ENCODE peak calls at places on chromosomes 7 and 10, in five cellular contexts. One of them, this sample, is unnamed.

GRCh38 chr10:21238717-21239116 is 286.8 kb downstream of the SKIDA1 start:
- DNase-seq in T-helper 2 cell: no peak
- DNase-seq in T-helper 9 cell: no peak
- DNase-seq in H54: no peak
- DNase-seq in activated effector memory CD4-positive, alpha-beta T cell treated with Interleukin-2 at 50 U/mL for 16 hours: no peak
- DNase-seq in this sample: no peak

GRCh38 chr10:30505543-30506298 is 71.7 kb downstream of the MAP3K8 start:
- DNase-seq in T-helper 2 cell: no peak
- DNase-seq in activated effector memory CD4-positive, alpha-beta T cell treated with Interleukin-2 at 50 U/mL for 16 hours: no peak
- DNase-seq in T-helper 9 cell: no peak
- DNase-seq in H54: no peak
- DNase-seq in this sample: no peak

GRCh38 chr10:48478980-48479811 is 125.7 kb downstream of the ARHGAP22 start:
- DNase-seq in activated effector memory CD4-positive, alpha-beta T cell treated with Interleukin-2 at 50 U/mL for 16 hours: no peak
- DNase-seq in H54: no peak
- DNase-seq in T-helper 2 cell: no peak
- DNase-seq in T-helper 9 cell: no peak
- DNase-seq in this sample: no peak

GRCh38 chr10:91162050-91162494 is 58.4 kb upstream of the PCGF5 start:
- DNase-seq in T-helper 9 cell: no peak
- DNase-seq in activated effector memory CD4-positive, alpha-beta T cell treated with Interleukin-2 at 50 U/mL for 16 hours: no peak
- DNase-seq in H54: peak
- DNase-seq in T-helper 2 cell: no peak
- DNase-seq in this sample: peak

GRCh38 chr10:97180986-97181385 is 4.8 kb downstream of the SLIT1 start:
- DNase-seq in H54: no peak
- DNase-seq in T-helper 9 cell: no peak
- DNase-seq in T-helper 2 cell: no peak
- DNase-seq in activated effector memory CD4-positive, alpha-beta T cell treated with Interleukin-2 at 50 U/mL for 16 hours: no peak
- DNase-seq in this sample: no peak

GRCh38 chr7:22948770-22949169 is 65.2 kb downstream of the HYCC1 start:
- DNase-seq in T-helper 2 cell: no peak
- DNase-seq in T-helper 9 cell: no peak
- DNase-seq in H54: no peak
- DNase-seq in activated effector memory CD4-positive, alpha-beta T cell treated with Interleukin-2 at 50 U/mL for 16 hours: no peak
- DNase-seq in this sample: no peak

GRCh38 chr10:36325815-36326214 is 683.7 kb upstream of the FZD8 start:
- DNase-seq in activated effector memory CD4-positive, alpha-beta T cell treated with Interleukin-2 at 50 U/mL for 16 hours: no peak
- DNase-seq in H54: no peak
- DNase-seq in T-helper 9 cell: no peak
- DNase-seq in T-helper 2 cell: no peak
- DNase-seq in this sample: no peak

GRCh38 chr7:115782716-115783460 is 247.7 kb downstream of the TFEC start:
- DNase-seq in activated effector memory CD4-positive, alpha-beta T cell treated with Interleukin-2 at 50 U/mL for 16 hours: no peak
- DNase-seq in T-helper 2 cell: no peak
- DNase-seq in T-helper 9 cell: no peak
- DNase-seq in H54: no peak
- DNase-seq in this sample: no peak

GRCh38 chr10:14571866-14572507 is 202.7 kb downstream of the FAM107B start:
- DNase-seq in H54: no peak
- DNase-seq in T-helper 9 cell: peak
- DNase-seq in activated effector memory CD4-positive, alpha-beta T cell treated with Interleukin-2 at 50 U/mL for 16 hours: peak
- DNase-seq in T-helper 2 cell: no peak
- DNase-seq in this sample: no peak

GRCh38 chr7:79317728-79318127 is 135.7 kb downstream of the MAGI2 start:
- DNase-seq in T-helper 9 cell: no peak
- DNase-seq in T-helper 2 cell: no peak
- DNase-seq in activated effector memory CD4-positive, alpha-beta T cell treated with Interleukin-2 at 50 U/mL for 16 hours: no peak
- DNase-seq in H54: peak
- DNase-seq in this sample: peak

GRCh38 chr7:15326044-15326644 is 235.7 kb downstream of the AGMO start:
- DNase-seq in T-helper 9 cell: no peak
- DNase-seq in H54: no peak
- DNase-seq in T-helper 2 cell: no peak
- DNase-seq in activated effector memory CD4-positive, alpha-beta T cell treated with Interleukin-2 at 50 U/mL for 16 hours: no peak
- DNase-seq in this sample: peak

GRCh38 chr10:89073719-89074118 is 83.1 kb downstream of the FAS start:
- DNase-seq in T-helper 9 cell: no peak
- DNase-seq in T-helper 2 cell: no peak
- DNase-seq in H54: no peak
- DNase-seq in activated effector memory CD4-positive, alpha-beta T cell treated with Interleukin-2 at 50 U/mL for 16 hours: no peak
- DNase-seq in this sample: no peak

GRCh38 chr10:114418109-114418508 is 13.8 kb upstream of the AFAP1L2 start:
- DNase-seq in T-helper 9 cell: no peak
- DNase-seq in T-helper 2 cell: no peak
- DNase-seq in activated effector memory CD4-positive, alpha-beta T cell treated with Interleukin-2 at 50 U/mL for 16 hours: no peak
- DNase-seq in H54: no peak
- DNase-seq in this sample: no peak

GRCh38 chr10:113616244-113617074 is 47.4 kb downstream of the NRAP start:
- DNase-seq in T-helper 2 cell: no peak
- DNase-seq in activated effector memory CD4-positive, alpha-beta T cell treated with Interleukin-2 at 50 U/mL for 16 hours: no peak
- DNase-seq in T-helper 9 cell: no peak
- DNase-seq in H54: no peak
- DNase-seq in this sample: no peak

GRCh38 chr7:131329176-131329570 is 1.5 kb downstream of the MKLN1 start:
- DNase-seq in activated effector memory CD4-positive, alpha-beta T cell treated with Interleukin-2 at 50 U/mL for 16 hours: no peak
- DNase-seq in H54: no peak
- DNase-seq in T-helper 9 cell: no peak
- DNase-seq in T-helper 2 cell: no peak
- DNase-seq in this sample: no peak

GRCh38 chr7:26151096-26151495 is 902 bp upstream of the NFE2L3 start:
- DNase-seq in activated effector memory CD4-positive, alpha-beta T cell treated with Interleukin-2 at 50 U/mL for 16 hours: no peak
- DNase-seq in T-helper 9 cell: no peak
- DNase-seq in T-helper 2 cell: no peak
- DNase-seq in H54: no peak
- DNase-seq in this sample: no peak

GRCh38 chr10:18659784-18660561 is 742 bp downstream of the ARL5B start:
- DNase-seq in activated effector memory CD4-positive, alpha-beta T cell treated with Interleukin-2 at 50 U/mL for 16 hours: no peak
- DNase-seq in T-helper 2 cell: no peak
- DNase-seq in T-helper 9 cell: peak
- DNase-seq in H54: no peak
- DNase-seq in this sample: peak

GRCh38 chr7:136104269-136104603 is 127.1 kb upstream of the MTPN start:
- DNase-seq in H54: no peak
- DNase-seq in T-helper 9 cell: no peak
- DNase-seq in T-helper 2 cell: no peak
- DNase-seq in activated effector memory CD4-positive, alpha-beta T cell treated with Interleukin-2 at 50 U/mL for 16 hours: no peak
- DNase-seq in this sample: no peak

GRCh38 chr7:115906690-115907089 is 123.9 kb downstream of the TFEC start:
- DNase-seq in H54: no peak
- DNase-seq in T-helper 2 cell: no peak
- DNase-seq in T-helper 9 cell: no peak
- DNase-seq in activated effector memory CD4-positive, alpha-beta T cell treated with Interleukin-2 at 50 U/mL for 16 hours: no peak
- DNase-seq in this sample: no peak

GRCh38 chr10:549391-549790 is 140.1 kb downstream of the DIP2C start:
- DNase-seq in activated effector memory CD4-positive, alpha-beta T cell treated with Interleukin-2 at 50 U/mL for 16 hours: no peak
- DNase-seq in H54: no peak
- DNase-seq in T-helper 2 cell: no peak
- DNase-seq in T-helper 9 cell: no peak
- DNase-seq in this sample: no peak

GRCh38 chr7:149704507-149704906 is 68.9 kb downstream of the ZNF467 start:
- DNase-seq in H54: no peak
- DNase-seq in T-helper 2 cell: no peak
- DNase-seq in T-helper 9 cell: no peak
- DNase-seq in activated effector memory CD4-positive, alpha-beta T cell treated with Interleukin-2 at 50 U/mL for 16 hours: no peak
- DNase-seq in this sample: no peak

GRCh38 chr7:118311121-118311803 is 86.8 kb downstream of the ANKRD7 start:
- DNase-seq in T-helper 2 cell: no peak
- DNase-seq in activated effector memory CD4-positive, alpha-beta T cell treated with Interleukin-2 at 50 U/mL for 16 hours: no peak
- DNase-seq in T-helper 9 cell: no peak
- DNase-seq in H54: no peak
- DNase-seq in this sample: no peak

GRCh38 chr7:151566897-151567320 is 47.2 kb upstream of the RHEB start:
- DNase-seq in T-helper 2 cell: no peak
- DNase-seq in activated effector memory CD4-positive, alpha-beta T cell treated with Interleukin-2 at 50 U/mL for 16 hours: no peak
- DNase-seq in H54: no peak
- DNase-seq in T-helper 9 cell: no peak
- DNase-seq in this sample: no peak

GRCh38 chr7:157932498-157933218 is 595.9 kb downstream of the DNAJB6 start:
- DNase-seq in H54: no peak
- DNase-seq in activated effector memory CD4-positive, alpha-beta T cell treated with Interleukin-2 at 50 U/mL for 16 hours: no peak
- DNase-seq in T-helper 9 cell: no peak
- DNase-seq in T-helper 2 cell: no peak
- DNase-seq in this sample: peak

GRCh38 chr10:61136151-61136550 is 192.2 kb upstream of the RHOBTB1 start:
- DNase-seq in H54: peak
- DNase-seq in T-helper 9 cell: no peak
- DNase-seq in T-helper 2 cell: no peak
- DNase-seq in activated effector memory CD4-positive, alpha-beta T cell treated with Interleukin-2 at 50 U/mL for 16 hours: no peak
- DNase-seq in this sample: no peak

GRCh38 chr10:59387951-59388431 is 25.6 kb upstream of the FAM13C start:
- DNase-seq in activated effector memory CD4-positive, alpha-beta T cell treated with Interleukin-2 at 50 U/mL for 16 hours: no peak
- DNase-seq in T-helper 2 cell: no peak
- DNase-seq in T-helper 9 cell: no peak
- DNase-seq in H54: peak
- DNase-seq in this sample: peak

GRCh38 chr7:43076606-43077005 is 35.8 kb upstream of the HECW1 start:
- DNase-seq in T-helper 2 cell: no peak
- DNase-seq in activated effector memory CD4-positive, alpha-beta T cell treated with Interleukin-2 at 50 U/mL for 16 hours: no peak
- DNase-seq in H54: no peak
- DNase-seq in T-helper 9 cell: no peak
- DNase-seq in this sample: no peak

GRCh38 chr7:142583424-142583823 is 165.8 kb upstream of the PRSS1 start:
- DNase-seq in T-helper 9 cell: no peak
- DNase-seq in activated effector memory CD4-positive, alpha-beta T cell treated with Interleukin-2 at 50 U/mL for 16 hours: no peak
- DNase-seq in H54: peak
- DNase-seq in T-helper 2 cell: no peak
- DNase-seq in this sample: peak